ENCODE peak calls at places on chromosomes 5 and 9, in nine cellular contexts. C, W, H, S, I, X, O, F and U are unnamed samples.
A peak's percentile ranks its signal among the peaks of the same experiment; 100 is the strongest.

GRCh38 chr5:140497897-140498296 is 49.6 kb upstream of the EIF4EBP3 start:
- DNase-seq in C (no peak), W (no peak), H (no peak), S (no peak), I (no peak), X (no peak), O (no peak), F (no peak), U (no peak)

GRCh38 chr5:143527808-143528207 is 124.3 kb upstream of the NR3C1 start:
- DNase-seq in C (no peak), W (no peak), H (no peak), S (no peak), I (no peak), X (peak; percentile 15), O (no peak), F (peak; percentile 32), U (no peak)

GRCh38 chr5:154253807-154254206 is 63.3 kb downstream of the GALNT10 start:
- DNase-seq in C (no peak), W (no peak), H (no peak), S (no peak), I (no peak), X (no peak), O (no peak), F (no peak), U (no peak)

GRCh38 chr9:128735373-128735772 is 11.4 kb upstream of the ZDHHC12 start:
- DNase-seq in C (no peak), W (no peak), H (no peak), S (no peak), I (no peak), X (no peak), O (no peak), F (no peak), U (no peak)

GRCh38 chr9:134606951-134607733 is 34.5 kb upstream of the COL5A1 start:
- DNase-seq in C (peak; percentile 52), W (no peak), H (no peak), S (peak; percentile 90), I (no peak), X (no peak), O (no peak), F (no peak), U (no peak)

GRCh38 chr9:128419061-128419925 is 1.4 kb upstream of the CERCAM start:
- DNase-seq in C (no peak), W (no peak), H (no peak), S (no peak), I (no peak), X (no peak), O (no peak), F (peak; percentile 21), U (peak; percentile 45)

GRCh38 chr5:97986069-97986468 is 787.4 kb upstream of the RGMB start:
- DNase-seq in C (no peak), W (no peak), H (no peak), S (peak; percentile 88), I (no peak), X (peak; percentile 53), O (no peak), F (peak; percentile 85), U (peak; percentile 26)

GRCh38 chr9:116298249-116298648 is 144.7 kb downstream of the PAPPA start:
- DNase-seq in C (no peak), W (no peak), H (no peak), S (no peak), I (no peak), X (no peak), O (no peak), F (no peak), U (no peak)

GRCh38 chr9:119026120-119026519 is 343.1 kb downstream of the BRINP1 start:
- DNase-seq in C (peak; percentile 88), W (peak; percentile 45), H (no peak), S (peak; percentile 13), I (no peak), X (peak; percentile 71), O (peak; percentile 32), F (no peak), U (peak; percentile 67)

GRCh38 chr5:179166886-179167841 is 107.0 kb downstream of the ZNF354C start:
- DNase-seq in C (peak; percentile 84), W (no peak), H (no peak), S (peak; percentile 50), I (no peak), X (peak; percentile 82), O (peak; percentile 54), F (peak; percentile 38), U (peak; percentile 96)

GRCh38 chr9:136399176-136400037 is 563 bp downstream of the SNAPC4 start:
- DNase-seq in C (no peak), W (no peak), H (no peak), S (peak; percentile 39), I (no peak), X (peak; percentile 57), O (no peak), F (peak; percentile 22), U (peak; percentile 69)

GRCh38 chr9:88173378-88173999 is 35.2 kb upstream of the SPATA31C2 start:
- DNase-seq in C (no peak), W (no peak), H (peak; percentile 35), S (peak; percentile 93), I (peak; percentile 16), X (peak; percentile 49), O (peak; percentile 27), F (peak; percentile 79), U (peak; percentile 73)

GRCh38 chr9:121566401-121567141 is 66.9 kb upstream of the GGTA1 start:
- DNase-seq in C (peak; percentile 86), W (no peak), H (peak; percentile 15), S (no peak), I (no peak), X (peak; percentile 73), O (peak; percentile 43), F (peak; percentile 28), U (peak; percentile 80)

GRCh38 chr9:8816361-8816760 is 1016.8 kb upstream of the DMAC1 start:
- DNase-seq in C (no peak), W (no peak), H (no peak), S (peak; percentile 93), I (no peak), X (no peak), O (no peak), F (no peak), U (no peak)

GRCh38 chr9:132744881-132745761 is 74.9 kb downstream of the GTF3C4 start:
- DNase-seq in C (peak; percentile 58), W (no peak), H (no peak), S (peak; percentile 56), I (no peak), X (no peak), O (no peak), F (no peak), U (no peak)

GRCh38 chr5:39015743-39016586 is 58.2 kb downstream of the RICTOR start:
- DNase-seq in C (no peak), W (no peak), H (peak; percentile 19), S (no peak), I (peak; percentile 67), X (peak; percentile 59), O (no peak), F (peak; percentile 85), U (peak; percentile 27)

GRCh38 chr5:86757824-86758223 is 140.1 kb downstream of the COX7C start:
- DNase-seq in C (no peak), W (no peak), H (no peak), S (no peak), I (no peak), X (no peak), O (no peak), F (peak; percentile 75), U (no peak)

GRCh38 chr5:17381926-17382325 is 116.1 kb upstream of the TAF11L2 start:
- DNase-seq in C (peak; percentile 84), W (no peak), H (no peak), S (no peak), I (no peak), X (no peak), O (peak; percentile 23), F (no peak), U (no peak)

GRCh38 chr5:114857951-114858401 is 311.7 kb downstream of the TRIM36 start:
- DNase-seq in C (peak; percentile 81), W (no peak), H (no peak), S (no peak), I (no peak), X (no peak), O (no peak), F (peak; percentile 2), U (peak; percentile 4)

GRCh38 chr5:28404363-28405071 is 1366.1 kb upstream of the CDH9 start:
- DNase-seq in C (no peak), W (no peak), H (no peak), S (no peak), I (no peak), X (no peak), O (no peak), F (no peak), U (no peak)

GRCh38 chr5:81590498-81591384 is 160.2 kb downstream of the SSBP2 start:
- DNase-seq in C (no peak), W (no peak), H (no peak), S (no peak), I (no peak), X (no peak), O (no peak), F (no peak), U (no peak)

GRCh38 chr9:21434202-21435014 is 5.8 kb upstream of the IFNA1 start:
- DNase-seq in C (no peak), W (no peak), H (peak; percentile 45), S (peak; percentile 66), I (peak; percentile 23), X (peak; percentile 58), O (no peak), F (peak; percentile 83), U (peak; percentile 58)

GRCh38 chr5:16889972-16890519 is 46.0 kb downstream of the MYO10 start:
- DNase-seq in C (no peak), W (no peak), H (no peak), S (no peak), I (no peak), X (no peak), O (no peak), F (peak; percentile 67), U (no peak)

GRCh38 chr9:124754289-124754688 is 16.8 kb downstream of the NR6A1 start:
- DNase-seq in C (no peak), W (no peak), H (no peak), S (peak; percentile 57), I (no peak), X (peak; percentile 37), O (no peak), F (peak; percentile 32), U (peak; percentile 31)

GRCh38 chr9:124197177-124198095 is 60.3 kb upstream of the NEK6 start:
- DNase-seq in C (peak; percentile 81), W (no peak), H (no peak), S (no peak), I (no peak), X (no peak), O (no peak), F (no peak), U (no peak)

GRCh38 chr5:135964670-135965320 is 10.0 kb upstream of the LECT2 start:
- DNase-seq in C (no peak), W (no peak), H (no peak), S (no peak), I (no peak), X (peak; percentile 14), O (no peak), F (no peak), U (peak; percentile 16)

GRCh38 chr5:41747708-41748107 is 122.5 kb downstream of the OXCT1 start:
- DNase-seq in C (no peak), W (no peak), H (no peak), S (no peak), I (no peak), X (no peak), O (no peak), F (no peak), U (no peak)

GRCh38 chr5:146878471-146879172 is at the start of gene PPP2R2B:
- DNase-seq in C (peak; percentile 81), W (peak; percentile 36), H (no peak), S (peak; percentile 78), I (no peak), X (no peak), O (peak; percentile 34), F (peak; percentile 17), U (peak; percentile 41)

GRCh38 chr9:133711428-133712220 is 26.5 kb downstream of the SARDH start:
- DNase-seq in C (peak; percentile 86), W (no peak), H (no peak), S (no peak), I (no peak), X (no peak), O (no peak), F (no peak), U (no peak)

GRCh38 chr9:20028192-20028848 is 239.5 kb upstream of the SLC24A2 start:
- DNase-seq in C (no peak), W (no peak), H (no peak), S (no peak), I (no peak), X (no peak), O (no peak), F (no peak), U (no peak)

GRCh38 chr5:74631088-74631960 is 9.2 kb downstream of the ENC1 start:
- DNase-seq in C (no peak), W (no peak), H (no peak), S (peak; percentile 95), I (no peak), X (no peak), O (no peak), F (peak; percentile 83), U (no peak)